ENCODE peak calls at places on chromosome 6, in seven cellular contexts. D is cardiac fibroblast, Y is GM12865, F is foreskin fibroblast, H is upper lobe of right lung, X is astrocyte, I is lung. L is an unnamed sample.
A peak's percentile ranks its signal among the peaks of the same experiment; 100 is the strongest.

GRCh38 chr6:24680582-24680981 is 13.7 kb downstream of the ACOT13 start:
- DNase-seq in I (peak; percentile 31), F (no peak), X (no peak), Y (no peak), H (no peak), D (no peak), L (no peak)

GRCh38 chr6:152368761-152369624 is 268.2 kb downstream of the SYNE1 start:
- DNase-seq in X (no peak), Y (no peak), I (no peak), H (no peak), F (no peak), D (peak; percentile 59), L (no peak)

GRCh38 chr6:26576929-26577719 is 19.6 kb upstream of the ABT1 start:
- DNase-seq in Y (peak; percentile 91), X (peak; percentile 63), F (peak; percentile 74), H (peak; percentile 76), I (no peak), D (peak; percentile 76), L (no peak)

GRCh38 chr6:3228046-3228671 is 706 bp upstream of the TUBB2B start:
- DNase-seq in Y (no peak), D (no peak), I (no peak), H (no peak), F (no peak), X (no peak), L (no peak)

GRCh38 chr6:13395272-13396237 is 67.2 kb upstream of the TBC1D7 start:
- DNase-seq in D (peak; percentile 97), H (no peak), F (peak; percentile 46), X (peak; percentile 89), Y (peak; percentile 34), I (peak; percentile 66), L (peak; percentile 75)

GRCh38 chr6:109595998-109596397 is 95.0 kb downstream of the AK9 start:
- DNase-seq in D (peak; percentile 37), X (peak; percentile 12), Y (peak; percentile 37), F (peak; percentile 20), H (no peak), I (no peak), L (no peak)

GRCh38 chr6:37202788-37203491 is 33.0 kb downstream of the PIM1 start:
- DNase-seq in Y (no peak), F (no peak), I (no peak), H (no peak), X (no peak), D (no peak), L (no peak)

GRCh38 chr6:158002249-158002950 is 20.7 kb downstream of the SYNJ2 start:
- DNase-seq in H (no peak), I (no peak), F (no peak), D (no peak), X (no peak), Y (no peak), L (peak; percentile 54)

GRCh38 chr6:157791461-157791860 is 31.6 kb upstream of the SNX9 start:
- DNase-seq in Y (no peak), I (no peak), F (no peak), D (no peak), X (no peak), H (no peak), L (no peak)

GRCh38 chr6:150167479-150167873 is 24.6 kb downstream of the PPP1R14C start:
- DNase-seq in I (no peak), F (no peak), Y (no peak), H (no peak), X (no peak), D (no peak), L (no peak)

GRCh38 chr6:36962874-36963273 is 8.3 kb downstream of the PI16 start:
- DNase-seq in D (peak; percentile 80), X (no peak), F (peak; percentile 30), I (peak; percentile 69), H (peak; percentile 76), Y (peak; percentile 81), L (no peak)

GRCh38 chr6:13303668-13304017 is 24.7 kb downstream of the TBC1D7 start:
- DNase-seq in I (peak; percentile 71), F (peak; percentile 45), D (peak; percentile 89), X (peak; percentile 64), H (peak; percentile 79), Y (peak; percentile 91), L (no peak)

DNA sequence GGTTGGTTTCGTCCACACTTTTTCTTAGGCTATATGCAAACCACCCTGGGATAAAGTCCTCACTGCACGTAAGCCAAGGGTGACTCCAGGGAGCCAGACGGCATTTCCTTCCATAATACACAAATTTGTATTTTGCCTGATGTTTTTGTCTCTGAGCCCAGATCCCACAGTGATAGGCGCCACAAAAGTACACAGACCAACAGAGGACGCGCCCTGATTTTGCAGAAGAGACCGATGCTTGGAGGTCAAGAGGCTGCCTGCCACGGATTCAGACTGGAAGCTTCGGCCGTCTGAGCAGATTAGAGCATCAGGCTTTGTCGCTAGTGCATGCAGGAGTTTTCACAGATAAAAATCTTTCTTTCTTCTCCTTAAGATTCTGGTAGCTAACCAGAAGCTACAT is 22.8 kb downstream of the FOXQ1 start:
- DNase-seq in F (no peak), Y (no peak), X (no peak), I (no peak), D (no peak), H (no peak), L (no peak)
- H3K4me3 ChIP-seq in F (no peak overlapping the region), Y (no peak overlapping the region), X (no peak overlapping the region), I (no peak overlapping the region), D (no peak overlapping the region), H (no peak overlapping the region), L (no peak overlapping the region)

GRCh38 chr6:168699631-168700315 is 258.8 kb downstream of the SMOC2 start:
- DNase-seq in F (peak; percentile 4), H (peak; percentile 49), D (no peak), I (no peak), X (no peak), Y (no peak), L (no peak)
- H3K4me3 ChIP-seq in F (no peak overlapping the region), H (no peak overlapping the region), D (no peak overlapping the region), I (no peak overlapping the region), X (no peak overlapping the region), Y (no peak overlapping the region), L (no peak overlapping the region)

GRCh38 chr6:87700729-87701675 is 1.0 kb downstream of the AKIRIN2 start:
- DNase-seq in H (no peak), D (peak; percentile 57), Y (peak; percentile 85), X (peak; percentile 68), F (peak; percentile 86), I (peak; percentile 41), L (no peak)

GRCh38 chr6:87700351-87700728 is 1.7 kb downstream of the AKIRIN2 start:
- DNase-seq in F (no peak), Y (no peak), X (no peak), I (no peak), D (peak; percentile 32), H (no peak), L (no peak)

GRCh38 chr6:87699576-87699975 is 2.5 kb downstream of the AKIRIN2 start:
- DNase-seq in X (no peak), I (no peak), Y (no peak), D (no peak), H (no peak), F (no peak), L (no peak)

GRCh38 chr6:87698618-87699017 is 3.4 kb downstream of the AKIRIN2 start:
- DNase-seq in F (no peak), Y (peak; percentile 55), X (no peak), I (no peak), D (no peak), H (no peak), L (no peak)

GRCh38 chr6:87697581-87698552 is 4.2 kb downstream of the AKIRIN2 start:
- DNase-seq in H (no peak), F (peak; percentile 70), X (peak; percentile 95), D (peak; percentile 90), I (no peak), Y (peak; percentile 42), L (no peak)
- H3K4me3 ChIP-seq in H (peak overlapping the region; percentile 95), F (peak overlapping the region; percentile 96), X (peak overlapping the region; percentile 89), D (peak overlapping the region; percentile 8), I (no peak overlapping the region), Y (peak overlapping the region; percentile 98), L (peak overlapping the region; percentile 85)

GRCh38 chr6:139030211-139030530 is 1.6 kb downstream of the ABRACL start:
- DNase-seq in I (no peak), D (no peak), X (no peak), F (no peak), Y (no peak), H (no peak), L (no peak)
- H3K4me3 ChIP-seq in I (no peak overlapping the region), D (peak overlapping the region; percentile 86), X (peak overlapping the region; percentile 81), F (peak overlapping the region; percentile 92), Y (peak overlapping the region; percentile 87), H (peak overlapping the region; percentile 87), L (no peak overlapping the region)

DNA sequence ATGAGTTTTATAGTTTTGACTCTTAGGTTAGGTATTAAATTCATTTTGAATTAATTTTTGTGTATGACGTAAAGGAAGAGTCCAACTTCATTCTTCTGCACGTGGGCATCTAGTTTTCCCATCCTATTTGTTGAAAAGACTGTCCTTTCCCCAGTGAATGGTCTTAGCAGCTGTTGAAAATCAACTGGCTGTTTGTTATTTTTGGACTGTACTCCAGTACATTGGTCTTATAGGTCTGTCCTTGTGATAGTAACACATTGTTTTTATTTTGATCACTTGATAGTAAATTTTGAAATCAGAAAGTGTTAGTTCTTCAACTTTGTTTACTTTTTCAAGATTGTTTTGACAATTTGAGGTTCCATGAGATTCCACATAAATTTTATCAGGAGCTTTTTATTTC is 280.2 kb upstream of the FOXQ1 start:
- DNase-seq in I (no peak), H (no peak), D (no peak), F (no peak), X (no peak), Y (no peak), L (no peak)
- H3K4me3 ChIP-seq in I (no peak overlapping the region), H (no peak overlapping the region), D (no peak overlapping the region), F (no peak overlapping the region), X (no peak overlapping the region), Y (no peak overlapping the region), L (no peak overlapping the region)

DNA sequence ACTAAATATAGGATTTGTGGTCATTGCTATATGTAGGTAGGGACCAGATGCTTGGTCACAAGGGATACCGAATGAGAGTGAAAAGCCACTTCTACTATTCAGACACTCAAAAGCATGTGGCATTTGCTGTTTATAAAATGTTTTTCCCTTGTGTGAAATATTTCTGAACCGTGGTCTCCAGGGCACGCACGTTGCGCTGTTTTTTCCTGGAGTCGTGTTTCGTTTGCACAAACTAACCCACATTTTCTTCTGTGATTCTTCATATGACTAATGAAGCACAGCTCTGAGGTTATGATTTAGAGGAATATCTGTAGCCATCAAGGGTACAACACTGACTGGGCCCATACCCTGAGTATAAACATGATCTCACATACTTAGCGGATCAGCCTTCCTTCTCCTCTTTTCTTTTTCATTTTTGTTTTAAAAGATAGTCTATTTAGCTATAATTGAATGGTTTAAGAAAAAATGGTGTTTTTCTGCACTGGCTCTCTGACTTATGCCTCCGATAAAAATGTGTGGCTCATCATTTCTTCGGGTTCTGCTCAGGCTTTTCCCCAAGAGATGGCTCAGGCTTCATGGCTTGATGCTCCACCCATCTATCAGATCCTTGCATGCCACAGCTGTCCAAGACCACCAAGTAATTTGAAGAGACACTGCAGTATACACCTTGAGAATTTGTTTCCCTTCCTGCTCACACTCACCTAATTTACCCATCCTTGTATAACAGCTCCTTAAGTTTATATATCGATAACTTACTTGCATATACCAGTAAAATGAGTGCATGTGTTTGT is 59.9 kb upstream of the HBS1L start:
- DNase-seq in X (no peak), H (no peak), I (no peak), F (no peak), D (no peak), Y (peak; percentile 81), L (no peak)
- H3K4me3 ChIP-seq in X (no peak overlapping the region), H (no peak overlapping the region), I (no peak overlapping the region), F (no peak overlapping the region), D (no peak overlapping the region), Y (no peak overlapping the region), L (no peak overlapping the region)

GRCh38 chr6:28814032-28814976 is 109.5 kb downstream of the TRIM27 start:
- DNase-seq in I (no peak), Y (no peak), F (no peak), H (no peak), X (no peak), D (no peak), L (no peak)
- H3K4me3 ChIP-seq in I (no peak overlapping the region), Y (no peak overlapping the region), F (peak overlapping the region; percentile 5), H (no peak overlapping the region), X (peak overlapping the region; percentile 43), D (peak overlapping the region; percentile 14), L (peak overlapping the region; percentile 18)

L was measured in RWPE2.